ENCODE peak calls at places on chromosomes 1 and 21, in nine cellular contexts. N is stomach, K is SK-N-SH, X is HL-60, O is esophagus muscularis mucosa, Z is GM12892, S is HCT116, E is GM12891, F is upper lobe of left lung. Q is an unnamed sample.

GRCh38 chr1:118961156-118961555 is 27.0 kb downstream of the TBX15 start:
- DNase-seq in X (no peak), E (no peak), N (no peak), F (no peak), Z (no peak), S (no peak), K (no peak), O (no peak), Q (no peak)

GRCh38 chr1:233327938-233328660 is 575 bp downstream of the MAP3K21 start:
- DNase-seq in S (no peak), N (peak), Z (peak), E (peak), X (peak), F (peak), O (no peak), K (peak), Q (no peak)

GRCh38 chr1:226736001-226736907 is 2.8 kb downstream of the ITPKB start:
- DNase-seq in X (no peak), E (no peak), O (no peak), K (no peak), Z (no peak), N (no peak), S (no peak), F (peak), Q (no peak)

GRCh38 chr1:160362168-160362941 is 4.5 kb upstream of the NHLH1 start:
- DNase-seq in K (no peak), O (no peak), N (no peak), Z (no peak), X (no peak), S (no peak), E (no peak), F (peak), Q (no peak)

GRCh38 chr1:169892819-169893644 is 664 bp downstream of the SCYL3 start:
- DNase-seq in K (no peak), F (no peak), X (peak), N (no peak), E (no peak), O (no peak), S (no peak), Z (no peak), Q (no peak)

GRCh38 chr21:45376459-45377324 is 28.3 kb upstream of the COL18A1 start:
- DNase-seq in K (no peak), N (no peak), X (no peak), E (no peak), S (no peak), F (peak), O (no peak), Z (no peak), Q (no peak)

GRCh38 chr1:25037174-25038074 is 107.3 kb upstream of the RUNX3 start:
- DNase-seq in X (peak), E (peak), O (no peak), S (peak), F (no peak), K (peak), N (no peak), Z (peak), Q (no peak)

GRCh38 chr1:155509064-155509463 is 53.5 kb downstream of the ASH1L start:
- DNase-seq in E (no peak), X (no peak), O (no peak), S (no peak), F (no peak), N (no peak), K (no peak), Z (no peak), Q (no peak)

GRCh38 chr1:20739225-20739624 is 6.7 kb upstream of the SH2D5 start:
- DNase-seq in F (no peak), E (no peak), X (no peak), N (no peak), Z (no peak), K (no peak), O (no peak), S (no peak), Q (no peak)

GRCh38 chr1:222926566-222926965 is 111.7 kb downstream of the DISP1 start:
- DNase-seq in E (no peak), Z (no peak), O (no peak), K (no peak), X (no peak), N (no peak), F (no peak), S (no peak), Q (no peak)

GRCh38 chr1:70764747-70765146 is 282.9 kb downstream of the PTGER3 start:
- DNase-seq in O (no peak), S (no peak), N (no peak), X (no peak), K (no peak), Z (no peak), E (no peak), F (no peak), Q (no peak)

GRCh38 chr1:111202366-111202706 is 1.9 kb upstream of the DENND2D start:
- DNase-seq in X (no peak), K (no peak), S (no peak), F (no peak), E (no peak), N (peak), Z (no peak), O (no peak), Q (no peak)

GRCh38 chr1:160124709-160125478 is 9.3 kb downstream of the ATP1A2 start:
- DNase-seq in Z (no peak), K (no peak), X (no peak), N (no peak), E (no peak), F (no peak), O (no peak), S (peak), Q (no peak)

GRCh38 chr1:114607223-114607622 is 25.8 kb upstream of the BCAS2 start:
- DNase-seq in E (no peak), F (no peak), S (no peak), O (no peak), Z (no peak), X (no peak), N (no peak), K (no peak), Q (no peak)

GRCh38 chr1:150875197-150876110 is 945 bp downstream of the ARNT start:
- DNase-seq in E (no peak), K (peak), X (peak), N (no peak), Z (no peak), O (no peak), F (no peak), S (no peak), Q (no peak)

GRCh38 chr21:42532466-42533181 is 19.0 kb downstream of the SLC37A1 start:
- DNase-seq in Z (peak), K (no peak), N (peak), E (no peak), O (no peak), F (no peak), X (no peak), S (no peak), Q (no peak)

GRCh38 chr21:33991091-33991490 is 75.5 kb upstream of the ATP5PO start:
- DNase-seq in N (no peak), O (no peak), K (no peak), S (no peak), F (no peak), Z (no peak), X (no peak), E (no peak), Q (no peak)

GRCh38 chr21:21029159-21029558 is 30.9 kb downstream of the NCAM2 start:
- DNase-seq in E (no peak), N (no peak), O (no peak), K (no peak), Z (no peak), S (no peak), X (peak), F (no peak), Q (no peak)

GRCh38 chr21:45709127-45709526 is 65.6 kb downstream of the PCBP3 start:
- DNase-seq in E (no peak), S (no peak), K (no peak), Z (no peak), F (no peak), N (no peak), O (no peak), X (peak), Q (no peak)

GRCh38 chr1:89880679-89881078 is 59.8 kb downstream of the LRRC8D start:
- DNase-seq in Z (no peak), X (no peak), N (no peak), O (no peak), S (no peak), F (no peak), E (no peak), K (no peak), Q (no peak)

GRCh38 chr1:205775717-205776056 is 405 bp upstream of the RAB29 start:
- DNase-seq in F (no peak), N (no peak), K (no peak), O (no peak), X (no peak), Z (no peak), E (no peak), S (no peak), Q (no peak)

GRCh38 chr1:205774277-205775014 is 836 bp downstream of the RAB29 start:
- DNase-seq in E (no peak), Z (no peak), K (peak), F (no peak), X (no peak), O (no peak), N (no peak), S (no peak), Q (no peak)

GRCh38 chr1:205772607-205773032 is 2.7 kb downstream of the RAB29 start:
- DNase-seq in Z (no peak), F (no peak), O (no peak), N (no peak), S (no peak), K (no peak), E (no peak), X (no peak), Q (no peak)

GRCh38 chr1:205777994-205778393 is 2.7 kb upstream of the RAB29 start:
- DNase-seq in Z (no peak), N (no peak), O (no peak), S (no peak), X (peak), E (no peak), F (no peak), K (no peak), Q (no peak)

DNA sequence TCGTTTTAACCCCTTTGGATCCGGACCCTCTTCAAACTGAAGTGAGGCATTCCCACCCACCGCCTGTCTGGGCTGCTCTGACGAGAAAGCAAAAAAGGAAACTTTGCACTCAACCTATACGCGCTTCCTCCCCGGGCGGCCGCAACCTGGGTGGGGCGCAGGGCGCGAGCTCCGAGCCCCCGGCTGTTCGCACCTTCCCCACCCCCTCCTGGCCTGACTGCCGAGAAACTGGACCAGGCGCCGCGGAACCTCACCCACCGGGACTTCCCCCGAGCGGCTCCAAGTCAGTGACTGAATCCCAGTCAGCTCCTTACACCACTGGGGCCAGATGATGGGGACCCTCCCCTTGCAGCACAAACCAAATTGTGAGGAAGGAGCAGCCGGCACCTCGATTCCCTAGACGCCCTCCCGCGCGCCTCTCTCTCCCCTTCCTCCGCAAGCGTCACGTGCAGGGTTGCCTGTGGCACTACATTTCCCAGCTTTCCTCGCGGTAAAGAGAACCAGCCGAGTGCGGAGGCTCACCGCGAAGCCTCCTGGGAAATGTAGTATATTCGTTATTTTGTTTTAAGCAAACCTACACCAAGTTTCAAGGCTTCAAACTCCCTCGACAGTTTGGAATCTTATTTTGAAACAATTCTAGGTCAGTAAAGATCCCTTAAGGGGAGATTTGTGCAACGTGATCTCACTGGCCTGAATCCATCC is at the start of gene RAB29:
- DNase-seq in Z (peak), N (peak), E (peak), S (peak), K (peak), F (peak), X (peak), O (peak), Q (peak)
- TF ChIP-seq POLR2AphosphoS5 in Z (no peak), N (peak), E (no peak), S (peak), K (no peak), F (peak), X (no peak), O (peak), Q (peak)

GRCh38 chr1:41393993-41394392 is 32.8 kb downstream of the FOXO6 start:
- DNase-seq in F (no peak), S (no peak), E (no peak), K (no peak), Z (no peak), O (no peak), X (no peak), N (no peak), Q (no peak)
- TF ChIP-seq POLR2AphosphoS5 in F (no peak), S (no peak), E (no peak), K (no peak), Z (no peak), O (no peak), X (no peak), N (no peak), Q (no peak)

DNA sequence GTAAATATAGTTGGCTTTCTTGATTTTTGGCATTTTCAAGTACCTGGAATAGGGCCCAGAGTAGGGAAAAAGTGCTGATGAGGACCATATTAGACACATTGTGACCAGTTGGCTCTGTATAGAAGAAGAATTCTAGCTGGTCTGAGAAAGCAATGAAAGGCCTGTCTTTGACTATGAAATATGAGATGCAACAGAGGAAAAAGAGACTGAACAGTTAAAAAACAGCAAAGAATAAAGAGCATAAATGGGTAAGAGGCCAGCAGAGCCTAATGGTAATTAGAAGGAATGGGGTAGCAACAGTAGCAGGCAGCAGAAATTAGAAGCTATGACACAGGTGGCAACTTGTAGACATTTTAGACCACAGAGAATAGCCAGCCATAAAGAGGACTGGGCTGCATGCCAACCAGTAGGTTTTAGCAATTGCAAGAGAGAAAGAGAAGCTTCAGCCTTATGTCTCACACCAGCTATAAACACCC is 113.9 kb downstream of the LHX4 start:
- DNase-seq in Z (no peak), K (peak), F (no peak), N (peak), X (peak), O (no peak), S (no peak), E (no peak), Q (no peak)
- TF ChIP-seq POLR2AphosphoS5 in Z (no peak), K (no peak), F (no peak), N (no peak), X (no peak), O (no peak), S (no peak), E (no peak), Q (no peak)

GRCh38 chr1:3119748-3120524 is 50.9 kb downstream of the PRDM16 start:
- DNase-seq in F (peak), E (no peak), X (no peak), O (no peak), N (no peak), Z (no peak), K (no peak), S (no peak), Q (no peak)

GRCh38 chr1:3119061-3119460 is 50.1 kb downstream of the PRDM16 start:
- DNase-seq in E (no peak), X (no peak), S (no peak), N (no peak), O (no peak), K (no peak), Z (no peak), F (peak), Q (no peak)

GRCh38 chr1:3116150-3116510 is 47.1 kb downstream of the PRDM16 start:
- DNase-seq in F (peak), N (no peak), E (no peak), K (no peak), X (no peak), O (no peak), S (no peak), Z (no peak), Q (no peak)

GRCh38 chr1:3116560-3116959 is 47.6 kb downstream of the PRDM16 start:
- DNase-seq in S (no peak), Z (no peak), X (no peak), F (peak), O (no peak), E (no peak), K (no peak), N (no peak), Q (no peak)

GRCh38 chr1:3117879-3118278 is 48.9 kb downstream of the PRDM16 start:
- DNase-seq in K (no peak), X (no peak), F (no peak), Z (no peak), E (no peak), S (no peak), O (no peak), N (no peak), Q (no peak)
- TF ChIP-seq POLR2AphosphoS5 in K (no peak), X (no peak), F (no peak), Z (no peak), E (no peak), S (no peak), O (no peak), N (no peak), Q (no peak)

Q was measured in breast epithelium.